ENCODE peak calls at places on chromosomes 12 and 14, in four cellular contexts. W, C, E and I are unnamed samples.
A peak's percentile ranks its signal among the peaks of the same experiment; 100 is the strongest.

GRCh38 chr12:67042697-67043131 is 226.4 kb upstream of the CAND1 start:
- DNase-seq in E (no peak), C (no peak), W (peak; percentile 6), I (peak; percentile 37)

GRCh38 chr14:75342762-75343599 is 64.4 kb downstream of the FOS start:
- DNase-seq in W (no peak), C (peak; percentile 57), E (no peak), I (no peak)

GRCh38 chr14:89244720-89245119 is 172.3 kb downstream of the FOXN3 start:
- DNase-seq in W (no peak), C (no peak), E (no peak), I (no peak)

GRCh38 chr14:65310568-65310967 is 102.0 kb upstream of the FUT8 start:
- DNase-seq in E (no peak), W (no peak), C (no peak), I (no peak)

GRCh38 chr14:104681689-104682074 is 7.7 kb upstream of the INF2 start:
- DNase-seq in C (no peak), W (no peak), E (peak; percentile 46), I (no peak)

GRCh38 chr12:90360300-90360699 is 594.7 kb downstream of the CCER1 start:
- DNase-seq in W (no peak), E (no peak), C (no peak), I (no peak)

GRCh38 chr14:48490756-48491155 is 815.4 kb upstream of the MDGA2 start:
- DNase-seq in C (no peak), E (no peak), W (no peak), I (no peak)

GRCh38 chr12:6965714-6966113 is 4.8 kb downstream of the PHB2 start:
- DNase-seq in E (no peak), C (no peak), W (no peak), I (no peak)

GRCh38 chr14:98692832-98693231 is 579.2 kb downstream of the BCL11B start:
- DNase-seq in W (no peak), E (no peak), C (no peak), I (no peak)

GRCh38 chr14:56195727-56196126 is 77.5 kb downstream of the PELI2 start:
- DNase-seq in E (no peak), W (no peak), C (peak; percentile 30), I (no peak)

GRCh38 chr12:1552978-1553471 is 41.4 kb downstream of the FBXL14 start:
- DNase-seq in E (no peak), C (no peak), W (no peak), I (no peak)

GRCh38 chr14:44914849-44915248 is 46.9 kb downstream of the KLHL28 start:
- DNase-seq in C (no peak), W (no peak), E (peak; percentile 45), I (no peak)

GRCh38 chr14:97978336-97978735 is 1181.2 kb downstream of the VRK1 start:
- DNase-seq in C (no peak), W (peak; percentile 2), E (no peak), I (peak; percentile 55)

GRCh38 chr12:65699251-65699650 is 125.0 kb upstream of the HMGA2 start:
- DNase-seq in C (no peak), E (no peak), W (no peak), I (no peak)
- TF ChIP-seq TARDBP in C (no peak), E (no peak), W (no peak), I (no peak)

GRCh38 chr14:34794941-34795340 is 80.2 kb downstream of the BAZ1A start:
- DNase-seq in C (no peak), W (no peak), E (no peak), I (no peak)
- TF ChIP-seq FOXK2 in C (no peak), W (no peak), E (no peak), I (no peak)

GRCh38 chr12:38903596-38903995 is 1.8 kb downstream of the CPNE8 start:
- DNase-seq in C (no peak), W (no peak), E (no peak), I (no peak)
- TF ChIP-seq TARDBP in C (no peak), W (no peak), E (no peak), I (no peak)

GRCh38 chr12:56040963-56041578 is 647 bp upstream of the RPS26 start:
- DNase-seq in E (no peak), W (no peak), C (no peak), I (no peak)

GRCh38 chr12:56040151-56040550 is 1.6 kb upstream of the RPS26 start:
- DNase-seq in E (no peak), C (no peak), W (no peak), I (no peak)

GRCh38 chr12:56034586-56035332 is 7.0 kb upstream of the RPS26 start:
- DNase-seq in C (no peak), W (no peak), E (no peak), I (no peak)

GRCh38 chr12:56037161-56037560 is 4.6 kb upstream of the RPS26 start:
- DNase-seq in W (no peak), C (no peak), E (no peak), I (no peak)

DNA sequence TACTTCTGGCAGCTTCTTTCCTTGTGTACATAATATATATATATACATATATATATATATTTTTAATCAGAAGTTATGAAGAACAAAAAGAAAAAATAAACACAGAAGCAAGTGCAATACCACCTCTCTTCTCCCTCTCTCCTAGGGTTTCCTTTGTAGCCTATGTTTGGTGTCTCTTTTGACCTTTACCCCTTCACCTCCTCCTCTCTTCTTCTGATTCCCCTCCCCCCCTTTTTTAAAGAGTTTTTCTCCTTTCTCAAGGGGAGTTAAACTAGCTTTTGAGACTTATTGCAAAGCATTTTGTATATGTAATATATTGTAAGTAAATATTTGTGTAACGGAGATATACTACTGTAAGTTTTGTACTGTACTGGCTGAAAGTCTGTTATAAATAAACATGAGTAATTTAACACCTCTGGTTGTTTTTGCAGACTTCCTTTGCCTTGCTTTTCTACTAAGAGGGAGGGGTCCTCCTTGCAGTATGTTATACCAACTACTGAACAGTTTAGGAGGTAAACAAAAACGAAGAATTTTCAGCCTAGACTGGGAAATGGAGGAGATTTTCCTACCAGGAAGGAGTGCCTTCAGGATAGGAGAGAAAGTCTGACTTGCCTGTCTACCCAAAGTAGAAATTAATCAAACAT is 3.6 kb upstream of the RPS26 start:
- DNase-seq in C (no peak), W (no peak), E (no peak), I (no peak)
- TF ChIP-seq FOXK2 in C (no peak), W (no peak), E (no peak), I (no peak)

GRCh38 chr12:64105026-64105425 is 117.1 kb downstream of the KICS2 start:
- DNase-seq in W (no peak), C (no peak), E (no peak), I (no peak)
- TF ChIP-seq TARDBP in W (no peak), C (no peak), E (no peak), I (no peak)

DNA sequence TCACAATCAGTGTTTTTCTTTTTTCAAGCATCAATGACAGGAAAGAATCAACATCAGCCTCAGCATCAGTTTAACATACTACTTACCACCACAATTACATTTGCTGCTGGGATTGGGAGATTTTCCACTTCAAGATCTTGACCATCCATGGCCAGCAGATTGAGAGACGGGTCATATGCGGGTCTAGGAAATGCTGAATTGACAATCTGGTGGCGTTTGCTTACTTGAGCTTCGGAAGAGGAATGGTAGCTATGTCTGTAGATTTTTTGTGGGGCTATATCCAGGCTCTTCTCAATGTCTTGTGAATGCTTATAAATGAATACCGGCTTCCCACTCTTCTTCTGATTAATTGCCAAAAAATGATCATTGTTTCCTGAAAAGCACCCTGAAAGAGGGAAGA is 27.9 kb downstream of the PTPRR start:
- DNase-seq in E (no peak), C (no peak), W (no peak), I (no peak)
- TF ChIP-seq FOXK2 in E (no peak), C (no peak), W (no peak), I (no peak)

GRCh38 chr14:67207810-67208209 is 18.6 kb downstream of the GARIN2 start:
- DNase-seq in C (no peak), E (no peak), W (no peak), I (no peak)
- TF ChIP-seq TARDBP in C (no peak), E (no peak), W (no peak), I (no peak)

GRCh38 chr14:31944256-31945073 is 132.6 kb upstream of the ARHGAP5 start:
- DNase-seq in C (no peak), W (no peak), E (peak; percentile 96), I (no peak)
- TF ChIP-seq FOXK2 in C (no peak), W (no peak), E (no peak), I (no peak)

GRCh38 chr14:22535126-22535525 is 53.9 kb downstream of the DAD1 start:
- DNase-seq in W (no peak), C (no peak), E (no peak), I (no peak)

GRCh38 chr14:22537436-22538310 is 51.4 kb downstream of the DAD1 start:
- DNase-seq in W (no peak), C (no peak), E (no peak), I (no peak)

GRCh38 chr14:22538671-22539228 is 50.3 kb downstream of the DAD1 start:
- DNase-seq in C (no peak), E (no peak), W (no peak), I (no peak)

GRCh38 chr14:22535916-22536315 is 53.1 kb downstream of the DAD1 start:
- DNase-seq in E (no peak), W (no peak), C (no peak), I (no peak)

GRCh38 chr14:22536853-22537338 is 52.1 kb downstream of the DAD1 start:
- DNase-seq in C (peak; percentile 94), W (peak; percentile 76), E (no peak), I (peak; percentile 28)
- TF ChIP-seq TARDBP in C (peak; percentile 78), W (no peak), E (no peak), I (no peak)

GRCh38 chr12:47988073-47989022 is 15.9 kb downstream of the COL2A1 start:
- DNase-seq in C (no peak), E (no peak), W (no peak), I (no peak)
- TF ChIP-seq FOXK2 in C (no peak), E (no peak), W (no peak), I (no peak)